ENCODE peak calls at places on chromosomes 2 and 18, in six cellular contexts. Z is activated T-cell treated with anti-CD3 and anti-CD28 coated beads for 1 hour, L is kidney glomerular epithelial cell, M is amniotic stem cell, K is NCI-H1417, O is CMK. C is an unnamed sample.

GRCh38 chr2:17068016-17068415 is 402.4 kb upstream of the CYRIA start:
- DNase-seq in Z (no peak), L (no peak), M (no peak), K (no peak), O (no peak), C (no peak)

GRCh38 chr2:31065356-31065755 is 72.9 kb downstream of the GALNT14 start:
- DNase-seq in Z (no peak), L (no peak), M (no peak), K (no peak), O (no peak), C (no peak)

GRCh38 chr2:54597153-54597827 is 126.2 kb upstream of the EML6 start:
- DNase-seq in Z (no peak), L (no peak), M (no peak), K (no peak), O (no peak), C (peak; percentile 60)

GRCh38 chr2:69082430-69082997 is 69.5 kb downstream of the ANTXR1 start:
- DNase-seq in Z (no peak), L (peak; percentile 77), M (peak; percentile 51), K (peak; percentile 32), O (peak; percentile 25), C (peak; percentile 94)

GRCh38 chr2:200702646-200703118 is 109.0 kb upstream of the BZW1 start:
- DNase-seq in Z (no peak), L (no peak), M (no peak), K (no peak), O (no peak), C (no peak)

GRCh38 chr2:51628953-51629352 is 597.0 kb upstream of the NRXN1 start:
- DNase-seq in Z (no peak), L (no peak), M (no peak), K (no peak), O (no peak), C (no peak)

GRCh38 chr2:160292225-160292624 is 92.2 kb upstream of the ITGB6 start:
- DNase-seq in Z (no peak), L (no peak), M (no peak), K (no peak), O (no peak), C (no peak)

GRCh38 chr2:108587621-108588020 is 53.4 kb downstream of the LIMS1 start:
- DNase-seq in Z (no peak), L (peak; percentile 41), M (no peak), K (no peak), O (no peak), C (peak; percentile 82)

GRCh38 chr2:172169611-172170010 is 66.9 kb upstream of the DLX2 start:
- DNase-seq in Z (no peak), L (no peak), M (no peak), K (no peak), O (no peak), C (no peak)

GRCh38 chr2:98790221-98790620 is 59.3 kb upstream of the MGAT4A start:
- DNase-seq in Z (no peak), L (no peak), M (no peak), K (no peak), O (no peak), C (no peak)

GRCh38 chr18:43965691-43966090 is 688.4 kb upstream of the SYT4 start:
- DNase-seq in Z (no peak), L (no peak), M (no peak), K (no peak), O (no peak), C (no peak)

GRCh38 chr2:7256377-7256776 is 339.2 kb downstream of the RNF144A start:
- DNase-seq in Z (no peak), L (no peak), M (no peak), K (no peak), O (no peak), C (no peak)

GRCh38 chr18:2325933-2326332 is 245.4 kb downstream of the METTL4 start:
- DNase-seq in Z (no peak), L (no peak), M (no peak), K (no peak), O (no peak), C (no peak)

GRCh38 chr2:42443980-42444379 is 49.8 kb downstream of the KCNG3 start:
- DNase-seq in Z (no peak), L (no peak), M (no peak), K (no peak), O (no peak), C (peak; percentile 5)

GRCh38 chr2:180495606-180496005 is 484.8 kb upstream of the UBE2E3 start:
- DNase-seq in Z (no peak), L (no peak), M (no peak), K (no peak), O (no peak), C (no peak)

GRCh38 chr2:15142069-15142689 is 419.0 kb downstream of the NBAS start:
- DNase-seq in Z (peak; percentile 30), L (no peak), M (no peak), K (peak; percentile 51), O (peak; percentile 61), C (peak; percentile 49)

GRCh38 chr2:70525032-70525431 is 28.6 kb downstream of the TGFA start:
- DNase-seq in Z (no peak), L (peak; percentile 78), M (no peak), K (no peak), O (no peak), C (peak; percentile 98)

GRCh38 chr2:44579136-44579836 is 217.5 kb downstream of the CAMKMT start:
- DNase-seq in Z (no peak), L (no peak), M (no peak), K (no peak), O (no peak), C (peak; percentile 19)